ENCODE peak calls at places on chromosomes 4 and X, in four cellular contexts. One of them, this sample, is unnamed.

GRCh38 chr4:170008376-170008775 is 17.8 kb downstream of the MFAP3L start:
- DNase-seq in retina: no peak
- DNase-seq in heart left ventricle: no peak
- DNase-seq in NCI-H1105: no peak
- DNase-seq in this sample: no peak

GRCh38 chr4:181968371-181968770 is 274.8 kb upstream of the TENM3 start:
- DNase-seq in retina: no peak
- DNase-seq in heart left ventricle: no peak
- DNase-seq in NCI-H1105: no peak
- DNase-seq in this sample: no peak

GRCh38 chrX:12548341-12548740 is 242.9 kb upstream of the PRPS2 start:
- DNase-seq in retina: no peak
- DNase-seq in heart left ventricle: no peak
- DNase-seq in NCI-H1105: no peak
- DNase-seq in this sample: no peak

GRCh38 chr4:38287090-38287843 is 327.1 kb downstream of the PTTG2 start:
- DNase-seq in retina: peak
- DNase-seq in heart left ventricle: no peak
- DNase-seq in NCI-H1105: no peak
- DNase-seq in this sample: no peak

GRCh38 chrX:67585401-67585800 is 41.6 kb downstream of the AR start:
- DNase-seq in retina: no peak
- DNase-seq in heart left ventricle: no peak
- DNase-seq in NCI-H1105: no peak
- DNase-seq in this sample: no peak

GRCh38 chr4:87644286-87644685 is 5.8 kb upstream of the DMP1 start:
- DNase-seq in retina: no peak
- DNase-seq in heart left ventricle: no peak
- DNase-seq in NCI-H1105: no peak
- DNase-seq in this sample: no peak

GRCh38 chr4:125735107-125735506 is 420.4 kb downstream of the FAT4 start:
- DNase-seq in retina: peak
- DNase-seq in heart left ventricle: no peak
- DNase-seq in NCI-H1105: no peak
- DNase-seq in this sample: peak

GRCh38 chr4:39295784-39296183 is 70.4 kb downstream of the RFC1 start:
- DNase-seq in retina: no peak
- DNase-seq in heart left ventricle: no peak
- DNase-seq in NCI-H1105: no peak
- DNase-seq in this sample: no peak

GRCh38 chr4:33561259-33561658 is 2683.1 kb downstream of the ARAP2 start:
- DNase-seq in retina: no peak
- DNase-seq in heart left ventricle: no peak
- DNase-seq in NCI-H1105: no peak
- DNase-seq in this sample: no peak

GRCh38 chr4:169071781-169072180 is 61.7 kb upstream of the CBR4 start:
- DNase-seq in retina: no peak
- DNase-seq in heart left ventricle: no peak
- DNase-seq in NCI-H1105: no peak
- DNase-seq in this sample: no peak

GRCh38 chr4:141890279-141890678 is 253.9 kb downstream of the IL15 start:
- DNase-seq in retina: no peak
- DNase-seq in heart left ventricle: no peak
- DNase-seq in NCI-H1105: no peak
- DNase-seq in this sample: no peak

GRCh38 chrX:115940888-115941332 is 229.6 kb upstream of the AGTR2 start:
- DNase-seq in retina: peak
- DNase-seq in heart left ventricle: no peak
- DNase-seq in NCI-H1105: no peak
- DNase-seq in this sample: no peak

GRCh38 chrX:39626749-39627148 is 471.0 kb downstream of the BCOR start:
- DNase-seq in retina: no peak
- DNase-seq in heart left ventricle: no peak
- DNase-seq in NCI-H1105: no peak
- DNase-seq in this sample: no peak

GRCh38 chr4:112885897-112886296 is 163.6 kb upstream of the ANK2 start:
- DNase-seq in retina: no peak
- DNase-seq in heart left ventricle: no peak
- DNase-seq in NCI-H1105: no peak
- DNase-seq in this sample: no peak

GRCh38 chrX:2595258-2595657 is 94.5 kb upstream of the DHRSX start:
- DNase-seq in retina: no peak
- DNase-seq in heart left ventricle: no peak
- DNase-seq in NCI-H1105: no peak
- DNase-seq in this sample: no peak

GRCh38 chr4:54959656-54960055 is 165.7 kb downstream of the KDR start:
- DNase-seq in retina: no peak
- DNase-seq in heart left ventricle: no peak
- DNase-seq in NCI-H1105: no peak
- DNase-seq in this sample: no peak

GRCh38 chr4:40194602-40195161 is 2.1 kb upstream of the RHOH start:
- DNase-seq in retina: no peak
- DNase-seq in heart left ventricle: no peak
- DNase-seq in NCI-H1105: no peak
- DNase-seq in this sample: no peak

GRCh38 chr4:3531306-3531886 is 826 bp downstream of the LRPAP1 start:
- DNase-seq in retina: peak
- DNase-seq in heart left ventricle: no peak
- DNase-seq in NCI-H1105: no peak
- DNase-seq in this sample: no peak

GRCh38 chrX:119692241-119693031 is 532 bp downstream of the SEPTIN6 start:
- DNase-seq in retina: peak
- DNase-seq in heart left ventricle: peak
- DNase-seq in NCI-H1105: no peak
- DNase-seq in this sample: peak

GRCh38 chrX:30280428-30280827 is 28.8 kb downstream of the NR0B1 start:
- DNase-seq in retina: no peak
- DNase-seq in heart left ventricle: no peak
- DNase-seq in NCI-H1105: no peak
- DNase-seq in this sample: no peak

GRCh38 chr4:2343476-2343875 is 75.0 kb downstream of the ZFYVE28 start:
- DNase-seq in retina: no peak
- DNase-seq in heart left ventricle: no peak
- DNase-seq in NCI-H1105: no peak
- DNase-seq in this sample: no peak

GRCh38 chr4:33746979-33747378 is 2497.3 kb downstream of the ARAP2 start:
- DNase-seq in retina: no peak
- DNase-seq in heart left ventricle: no peak
- DNase-seq in NCI-H1105: no peak
- DNase-seq in this sample: no peak

GRCh38 chr4:8538703-8539567 is 41.3 kb upstream of the GPR78 start:
- DNase-seq in retina: no peak
- DNase-seq in heart left ventricle: no peak
- DNase-seq in NCI-H1105: no peak
- DNase-seq in this sample: peak

GRCh38 chr4:10033191-10033881 is 12.0 kb upstream of the SLC2A9 start:
- DNase-seq in retina: no peak
- DNase-seq in heart left ventricle: peak
- DNase-seq in NCI-H1105: no peak
- DNase-seq in this sample: peak

GRCh38 chr4:57109847-57110634 is at the start of gene IGFBP7:
- DNase-seq in retina: peak
- DNase-seq in heart left ventricle: peak
- DNase-seq in NCI-H1105: no peak
- DNase-seq in this sample: peak

GRCh38 chr4:8726344-8726851 is 133.8 kb downstream of the CPZ start:
- DNase-seq in retina: peak
- DNase-seq in heart left ventricle: peak
- DNase-seq in NCI-H1105: no peak
- DNase-seq in this sample: no peak

GRCh38 chrX:46575991-46576392 is 2.4 kb downstream of the CHST7 start:
- DNase-seq in retina: peak
- DNase-seq in heart left ventricle: peak
- DNase-seq in NCI-H1105: no peak
- DNase-seq in this sample: no peak

GRCh38 chr4:5784960-5785611 is 74.1 kb downstream of the EVC start:
- DNase-seq in retina: no peak
- DNase-seq in heart left ventricle: peak
- DNase-seq in NCI-H1105: no peak
- DNase-seq in this sample: no peak

GRCh38 chr4:186058253-186058979 is 10.5 kb upstream of the TLR3 start:
- DNase-seq in retina: no peak
- DNase-seq in heart left ventricle: no peak
- DNase-seq in NCI-H1105: no peak
- DNase-seq in this sample: no peak

GRCh38 chrX:386239-386767 is 404 bp downstream of the PPP2R3B start:
- DNase-seq in retina: no peak
- DNase-seq in heart left ventricle: no peak
- DNase-seq in NCI-H1105: no peak
- DNase-seq in this sample: no peak

GRCh38 chr4:81214518-81215218 is 354 bp downstream of the PRKG2 start:
- DNase-seq in retina: peak
- DNase-seq in heart left ventricle: no peak
- DNase-seq in NCI-H1105: no peak
- DNase-seq in this sample: no peak

GRCh38 chr4:169270810-169271691 is at the start of gene SH3RF1:
- DNase-seq in retina: peak
- DNase-seq in heart left ventricle: peak
- DNase-seq in NCI-H1105: peak
- DNase-seq in this sample: peak

GRCh38 chr4:7978489-7978888 is 38.8 kb upstream of the AFAP1 start:
- DNase-seq in retina: no peak
- DNase-seq in heart left ventricle: no peak
- DNase-seq in NCI-H1105: peak
- DNase-seq in this sample: no peak

GRCh38 chr4:133156096-133156495 is 7.0 kb downstream of the PCDH10 start:
- DNase-seq in retina: peak
- DNase-seq in heart left ventricle: no peak
- DNase-seq in NCI-H1105: peak
- DNase-seq in this sample: no peak

GRCh38 chr4:114116861-114117260 is 137.4 kb upstream of the ARSJ start:
- DNase-seq in retina: no peak
- DNase-seq in heart left ventricle: no peak
- DNase-seq in NCI-H1105: no peak
- DNase-seq in this sample: no peak

GRCh38 chr4:140037353-140038030 is 116.5 kb downstream of the MAML3 start:
- DNase-seq in retina: no peak
- DNase-seq in heart left ventricle: no peak
- DNase-seq in NCI-H1105: no peak
- DNase-seq in this sample: peak

GRCh38 chrX:143580266-143580665 is 55.6 kb downstream of the SLITRK4 start:
- DNase-seq in retina: no peak
- DNase-seq in heart left ventricle: no peak
- DNase-seq in NCI-H1105: no peak
- DNase-seq in this sample: peak

GRCh38 chrX:125289920-125290319 is 29.8 kb upstream of the TEX13C start:
- DNase-seq in retina: no peak
- DNase-seq in heart left ventricle: no peak
- DNase-seq in NCI-H1105: no peak
- DNase-seq in this sample: no peak

GRCh38 chrX:154011376-154012335 is 8.0 kb downstream of the IRAK1 start:
- DNase-seq in retina: no peak
- DNase-seq in heart left ventricle: no peak
- DNase-seq in NCI-H1105: no peak
- DNase-seq in this sample: no peak